ENCODE peak calls at places on chromosomes 13 and 19, in eight cellular contexts. J, S, R, Y, L, N, C and I are unnamed samples.

GRCh38 chr13:112645327-112645914 is 44.4 kb upstream of the ATP11A start:
- DNase-seq in J (no peak), S (no peak), R (no peak), Y (no peak), L (no peak), N (no peak), C (no peak), I (no peak)

GRCh38 chr19:13865578-13866462 is 11.1 kb upstream of the NANOS3 start:
- DNase-seq in J (no peak), S (no peak), R (no peak), Y (peak), L (peak), N (no peak), C (no peak), I (no peak)

GRCh38 chr19:23554548-23554947 is 132.5 kb downstream of the ZNF675 start:
- DNase-seq in J (no peak), S (no peak), R (no peak), Y (no peak), L (no peak), N (peak), C (no peak), I (no peak)

GRCh38 chr13:25846227-25846984 is 205.4 kb downstream of the SHISA2 start:
- DNase-seq in J (no peak), S (no peak), R (no peak), Y (no peak), L (peak), N (no peak), C (no peak), I (no peak)

GRCh38 chr13:90321281-90321931 is 1026.1 kb upstream of the MIR17HG start:
- DNase-seq in J (no peak), S (no peak), R (no peak), Y (no peak), L (no peak), N (no peak), C (no peak), I (no peak)

GRCh38 chr19:47819841-47820244 is 1.9 kb upstream of the CRX start:
- DNase-seq in J (no peak), S (no peak), R (no peak), Y (no peak), L (no peak), N (no peak), C (no peak), I (no peak)

GRCh38 chr19:55447421-55448174 is 4.5 kb upstream of the SHISA7 start:
- DNase-seq in J (no peak), S (no peak), R (no peak), Y (no peak), L (peak), N (peak), C (no peak), I (no peak)

GRCh38 chr19:1468274-1469199 is 10.5 kb downstream of the C19orf25 start:
- DNase-seq in J (no peak), S (peak), R (no peak), Y (no peak), L (no peak), N (peak), C (peak), I (no peak)

GRCh38 chr13:95083758-95084157 is 217.5 kb downstream of the ABCC4 start:
- DNase-seq in J (no peak), S (no peak), R (peak), Y (no peak), L (no peak), N (peak), C (no peak), I (no peak)

GRCh38 chr13:49995535-49996165 is 1.2 kb upstream of the TRIM13 start:
- DNase-seq in J (no peak), S (no peak), R (no peak), Y (no peak), L (no peak), N (peak), C (no peak), I (no peak)

GRCh38 chr19:35773020-35773809 is 2.1 kb upstream of the ARHGAP33 start:
- DNase-seq in J (no peak), S (no peak), R (no peak), Y (no peak), L (peak), N (peak), C (no peak), I (no peak)

GRCh38 chr13:112670118-112670517 is 19.7 kb upstream of the ATP11A start:
- DNase-seq in J (no peak), S (no peak), R (no peak), Y (no peak), L (no peak), N (no peak), C (no peak), I (no peak)

GRCh38 chr13:24288870-24289269 is 20.5 kb upstream of the C1QTNF9 start:
- DNase-seq in J (no peak), S (no peak), R (no peak), Y (no peak), L (no peak), N (no peak), C (no peak), I (no peak)

GRCh38 chr13:65926750-65927171 is 1303.4 kb downstream of the PCDH9 start:
- DNase-seq in J (no peak), S (no peak), R (no peak), Y (no peak), L (peak), N (no peak), C (no peak), I (peak)

GRCh38 chr13:33869005-33869404 is 51.1 kb downstream of the RFC3 start:
- DNase-seq in J (no peak), S (no peak), R (no peak), Y (no peak), L (no peak), N (no peak), C (no peak), I (no peak)

GRCh38 chr19:51427220-51427619 is 9.8 kb upstream of the SIGLEC10 start:
- DNase-seq in J (no peak), S (no peak), R (no peak), Y (no peak), L (no peak), N (peak), C (no peak), I (no peak)